ENCODE peak calls at places on chromosome 1, in five cellular contexts. N, I, T, F and D are unnamed samples.

GRCh38 chr1:55423376-55423775 is 208.2 kb upstream of the USP24 start:
- DNase-seq in T (no peak), N (no peak), F (no peak), I (no peak), D (no peak)

GRCh38 chr1:97252076-97252475 is 530.5 kb downstream of the PTBP2 start:
- DNase-seq in N (no peak), T (no peak), I (no peak), F (no peak), D (peak; percentile 62)

GRCh38 chr1:17056586-17056985 is 2.8 kb upstream of the SDHB start:
- DNase-seq in F (no peak), T (no peak), N (no peak), I (no peak), D (no peak)

GRCh38 chr1:9890224-9890731 is 19.8 kb downstream of the CTNNBIP1 start:
- DNase-seq in I (no peak), T (no peak), N (no peak), F (peak; percentile 82), D (peak; percentile 75)

GRCh38 chr1:30885580-30886513 is 22.7 kb downstream of the SDC3 start:
- DNase-seq in I (no peak), F (no peak), N (peak; percentile 54), T (no peak), D (no peak)

GRCh38 chr1:55212349-55213028 is 2.7 kb downstream of the USP24 start:
- DNase-seq in T (no peak), N (no peak), F (no peak), I (no peak), D (no peak)

GRCh38 chr1:224615861-224616760 is at the start of gene CNIH3:
- DNase-seq in T (peak; percentile 56), F (no peak), N (peak; percentile 84), I (peak; percentile 15), D (no peak)

GRCh38 chr1:114208106-114208505 is 54.4 kb upstream of the SYT6 start:
- DNase-seq in F (no peak), N (no peak), I (no peak), T (no peak), D (no peak)

GRCh38 chr1:80218112-80218511 is 1211.6 kb upstream of the ADGRL4 start:
- DNase-seq in N (peak; percentile 13), T (no peak), I (no peak), F (peak; percentile 23), D (no peak)

GRCh38 chr1:102120910-102121309 is 124.2 kb upstream of the OLFM3 start:
- DNase-seq in N (no peak), I (no peak), F (no peak), T (no peak), D (no peak)